ENCODE peak calls at places on chromosome 7, in seven cellular contexts. R is fibroblast of villous mesenchyme, Z is NT2/D1, T is upper lobe of right lung, Y is neural progenitor cell, W is AG04449, E is dorsolateral prefrontal cortex. F is an unnamed sample.

GRCh38 chr7:45188736-45189135 is 31.1 kb downstream of the RAMP3 start:
- DNase-seq in R (no peak), Z (no peak), T (peak), Y (no peak), W (no peak), E (no peak), F (no peak)

GRCh38 chr7:94769726-94770125 is 113.8 kb upstream of the SGCE start:
- DNase-seq in R (no peak), Z (no peak), T (no peak), Y (no peak), W (no peak), E (no peak), F (no peak)

GRCh38 chr7:94133460-94133859 is 129.3 kb upstream of the BET1 start:
- DNase-seq in R (peak), Z (peak), T (no peak), Y (no peak), W (no peak), E (no peak), F (no peak)

GRCh38 chr7:94190599-94191061 is 186.5 kb upstream of the BET1 start:
- DNase-seq in R (peak), Z (no peak), T (no peak), Y (no peak), W (peak), E (no peak), F (no peak)

GRCh38 chr7:142961973-142962913 is at the start of gene KEL:
- DNase-seq in R (no peak), Z (no peak), T (no peak), Y (no peak), W (no peak), E (no peak), F (no peak)

GRCh38 chr7:136869006-136869961 is 832 bp downstream of the CHRM2 start:
- DNase-seq in R (peak), Z (no peak), T (peak), Y (peak), W (no peak), E (no peak), F (no peak)

GRCh38 chr7:75830978-75831377 is 17.4 kb upstream of the CCL24 start:
- DNase-seq in R (no peak), Z (no peak), T (no peak), Y (no peak), W (no peak), E (no peak), F (no peak)

GRCh38 chr7:3095046-3095445 is 51.4 kb upstream of the CARD11 start:
- DNase-seq in R (no peak), Z (no peak), T (no peak), Y (no peak), W (no peak), E (no peak), F (no peak)

GRCh38 chr7:106964455-106964854 is 80.0 kb upstream of the PRKAR2B start:
- DNase-seq in R (no peak), Z (no peak), T (no peak), Y (no peak), W (no peak), E (no peak), F (no peak)

GRCh38 chr7:7931626-7932025 is 37.0 kb upstream of the GLCCI1 start:
- DNase-seq in R (no peak), Z (no peak), T (no peak), Y (no peak), W (no peak), E (no peak), F (no peak)

GRCh38 chr7:105876964-105877601 is 684 bp upstream of the ATXN7L1 start:
- DNase-seq in R (peak), Z (peak), T (peak), Y (peak), W (no peak), E (no peak), F (no peak)

GRCh38 chr7:118949031-118949430 is 724.5 kb downstream of the ANKRD7 start:
- DNase-seq in R (peak), Z (no peak), T (no peak), Y (no peak), W (no peak), E (no peak), F (no peak)

GRCh38 chr7:143892527-143893300 is 9.3 kb downstream of the TCAF1 start:
- DNase-seq in R (peak), Z (no peak), T (no peak), Y (peak), W (no peak), E (no peak), F (no peak)

GRCh38 chr7:34723866-34724490 is 66.0 kb downstream of the NPSR1 start:
- DNase-seq in R (no peak), Z (no peak), T (no peak), Y (no peak), W (no peak), E (no peak), F (no peak)

GRCh38 chr7:158266426-158266816 is 321.2 kb downstream of the PTPRN2 start:
- DNase-seq in R (no peak), Z (no peak), T (peak), Y (no peak), W (no peak), E (peak), F (no peak)

GRCh38 chr7:21938463-21938862 is 7.2 kb downstream of the CDCA7L start:
- DNase-seq in R (no peak), Z (no peak), T (no peak), Y (no peak), W (no peak), E (no peak), F (no peak)

GRCh38 chr7:119270045-119270464 is 1002.9 kb upstream of the KCND2 start:
- DNase-seq in R (peak), Z (peak), T (peak), Y (peak), W (peak), E (no peak), F (no peak)

GRCh38 chr7:132815696-132816334 is 239.5 kb upstream of the PLXNA4 start:
- DNase-seq in R (no peak), Z (no peak), T (no peak), Y (no peak), W (no peak), E (no peak), F (no peak)

GRCh38 chr7:155667241-155667849 is 22.9 kb downstream of the RBM33 start:
- DNase-seq in R (no peak), Z (no peak), T (no peak), Y (no peak), W (no peak), E (no peak), F (no peak)

GRCh38 chr7:103048833-103049232 is 25.8 kb downstream of the FBXL13 start:
- DNase-seq in R (peak), Z (no peak), T (no peak), Y (peak), W (no peak), E (no peak), F (no peak)

GRCh38 chr7:116089293-116089692 is 58.7 kb upstream of the TFEC start:
- DNase-seq in R (no peak), Z (no peak), T (no peak), Y (no peak), W (no peak), E (no peak), F (no peak)

GRCh38 chr7:3995187-3995586 is 686.9 kb upstream of the FOXK1 start:
- DNase-seq in R (no peak), Z (peak), T (no peak), Y (peak), W (no peak), E (no peak), F (no peak)

GRCh38 chr7:123660514-123661354 is 5.1 kb downstream of the LMOD2 start:
- DNase-seq in R (no peak), Z (no peak), T (no peak), Y (no peak), W (no peak), E (no peak), F (no peak)

GRCh38 chr7:99193527-99194214 is 14.2 kb downstream of the KPNA7 start:
- DNase-seq in R (peak), Z (no peak), T (no peak), Y (no peak), W (no peak), E (no peak), F (no peak)

GRCh38 chr7:12222889-12223579 is 11.9 kb downstream of the TMEM106B start:
- DNase-seq in R (no peak), Z (no peak), T (no peak), Y (no peak), W (no peak), E (no peak), F (no peak)

GRCh38 chr7:42351313-42351935 is 114.4 kb upstream of the GLI3 start:
- DNase-seq in R (peak), Z (no peak), T (no peak), Y (no peak), W (peak), E (no peak), F (no peak)

GRCh38 chr7:116259156-116259555 is 48.8 kb downstream of the TES start:
- DNase-seq in R (no peak), Z (no peak), T (no peak), Y (no peak), W (no peak), E (no peak), F (no peak)

GRCh38 chr7:96236198-96237039 is 85.5 kb downstream of the SLC25A13 start:
- DNase-seq in R (peak), Z (no peak), T (no peak), Y (no peak), W (peak), E (no peak), F (peak)

GRCh38 chr7:71633571-71634008 is 501.6 kb downstream of the GALNT17 start:
- DNase-seq in R (peak), Z (peak), T (no peak), Y (peak), W (peak), E (no peak), F (no peak)

GRCh38 chr7:157306836-157307533 is 29.8 kb upstream of the DNAJB6 start:
- DNase-seq in R (no peak), Z (no peak), T (no peak), Y (no peak), W (no peak), E (no peak), F (no peak)

GRCh38 chr7:22005151-22005550 is 59.5 kb upstream of the CDCA7L start:
- DNase-seq in R (no peak), Z (no peak), T (no peak), Y (no peak), W (no peak), E (no peak), F (no peak)

GRCh38 chr7:77368974-77369373 is 47.2 kb downstream of the GSAP start:
- DNase-seq in R (peak), Z (no peak), T (no peak), Y (no peak), W (no peak), E (no peak), F (no peak)

GRCh38 chr7:47291461-47292051 is 290.4 kb downstream of the TNS3 start:
- DNase-seq in R (peak), Z (no peak), T (no peak), Y (no peak), W (peak), E (no peak), F (peak)

DNA sequence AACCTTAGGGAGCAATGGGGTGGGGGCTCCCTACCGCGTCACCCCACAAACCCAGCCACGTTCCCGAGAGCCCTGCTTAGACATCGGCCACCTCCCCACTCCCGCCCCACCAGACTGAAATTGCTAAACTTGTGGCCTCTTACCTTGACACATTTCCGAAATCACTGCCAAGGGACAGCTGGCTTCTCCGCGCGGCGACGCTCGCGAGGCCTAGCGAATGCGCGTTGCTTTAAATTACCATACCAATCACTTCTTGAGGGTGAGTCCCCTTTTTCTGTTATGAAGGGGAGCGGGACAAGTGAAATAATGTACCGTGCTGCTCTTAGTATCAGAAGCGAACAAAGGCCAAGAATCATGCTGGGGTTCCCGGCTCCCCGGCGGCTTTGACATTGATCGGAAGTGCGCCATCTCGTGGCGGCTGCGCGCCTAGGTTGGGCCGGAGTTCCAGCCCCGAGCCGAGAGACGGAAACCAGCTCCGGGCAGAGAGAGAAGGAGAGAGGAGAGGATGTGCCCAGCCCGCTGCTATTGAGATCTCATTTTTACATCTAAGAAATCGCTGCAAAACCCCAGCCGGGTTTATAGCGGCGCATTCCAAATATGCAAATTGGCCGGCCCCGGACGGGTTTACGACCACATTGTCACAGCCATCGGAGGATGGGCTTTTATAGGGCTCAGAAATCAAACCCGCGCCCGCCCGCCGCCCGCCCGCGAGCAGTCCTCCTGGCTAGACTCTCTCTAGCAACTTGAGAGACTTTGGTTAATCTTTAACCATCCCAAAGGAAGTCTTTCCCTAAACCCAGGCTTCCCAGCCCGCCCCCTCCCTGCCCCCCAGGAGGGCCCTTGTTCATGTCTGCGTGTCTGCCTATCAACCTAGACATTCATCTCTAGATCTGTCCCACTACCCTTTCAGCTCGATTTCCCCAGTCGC is 5.3 kb downstream of the HOXA11 start:
- DNase-seq in R (peak), Z (no peak), T (peak), Y (peak), W (no peak), E (no peak), F (no peak)
- H3K4me3 ChIP-seq in R (peak), Z (no peak), T (no peak), Y (no peak), W (peak), E (no peak), F (peak)

DNA sequence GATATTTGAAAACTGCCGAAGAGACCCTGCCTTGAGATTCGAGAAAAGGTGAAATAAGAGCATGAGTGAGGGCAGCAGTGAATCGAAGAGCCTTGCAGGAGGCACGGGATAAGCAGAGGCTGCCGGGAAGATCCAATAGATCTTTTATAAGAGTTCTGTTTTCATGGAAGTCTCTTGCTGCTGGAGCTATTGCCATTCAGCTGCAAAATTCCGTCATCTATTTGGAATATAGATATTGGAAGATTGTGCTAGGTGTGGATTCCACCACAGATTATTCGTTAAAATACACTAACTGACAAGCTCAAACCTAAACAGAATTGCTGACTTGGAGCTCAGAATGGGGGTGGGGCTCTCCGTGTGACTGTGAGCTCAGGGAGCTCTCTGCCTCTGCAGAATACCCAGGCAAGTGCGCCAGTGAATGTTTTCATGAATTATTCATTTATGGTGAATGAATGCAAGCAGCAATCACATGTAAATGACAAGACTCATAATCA is 249.6 kb downstream of the TRIL start:
- DNase-seq in R (peak), Z (peak), T (no peak), Y (peak), W (no peak), E (peak), F (no peak)
- H3K4me3 ChIP-seq in R (peak), Z (no peak), T (no peak), Y (no peak), W (no peak), E (peak), F (peak)

DNA sequence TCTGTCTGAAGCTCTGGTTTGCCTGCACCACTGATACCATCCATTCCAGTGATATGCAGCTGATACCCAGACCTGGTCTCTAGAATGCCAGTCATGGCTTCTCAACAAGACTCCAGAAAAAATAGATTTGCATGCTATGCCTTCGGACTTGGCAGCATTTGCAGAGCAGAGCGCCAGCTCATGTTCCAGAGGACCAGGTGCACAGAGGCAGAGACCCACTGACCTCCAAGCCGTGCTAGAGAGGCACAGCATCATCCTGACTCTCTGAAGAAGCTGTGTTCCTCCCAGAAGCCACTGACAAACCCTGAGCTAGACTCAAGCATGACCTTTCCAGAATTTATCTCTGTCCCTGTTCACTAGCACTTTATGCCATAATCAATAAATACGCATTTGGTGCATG is 7.0 kb upstream of the PRKAG2 start:
- DNase-seq in R (no peak), Z (no peak), T (peak), Y (no peak), W (no peak), E (no peak), F (no peak)
- H3K4me3 ChIP-seq in R (no peak), Z (no peak), T (no peak), Y (no peak), W (no peak), E (no peak), F (no peak)

GRCh38 chr7:141073641-141074161 is at the start of gene TMEM178B:
- DNase-seq in R (no peak), Z (no peak), T (no peak), Y (peak), W (no peak), E (no peak), F (no peak)
- H3K4me3 ChIP-seq in R (peak), Z (peak), T (peak), Y (peak), W (peak), E (peak), F (peak)

DNA sequence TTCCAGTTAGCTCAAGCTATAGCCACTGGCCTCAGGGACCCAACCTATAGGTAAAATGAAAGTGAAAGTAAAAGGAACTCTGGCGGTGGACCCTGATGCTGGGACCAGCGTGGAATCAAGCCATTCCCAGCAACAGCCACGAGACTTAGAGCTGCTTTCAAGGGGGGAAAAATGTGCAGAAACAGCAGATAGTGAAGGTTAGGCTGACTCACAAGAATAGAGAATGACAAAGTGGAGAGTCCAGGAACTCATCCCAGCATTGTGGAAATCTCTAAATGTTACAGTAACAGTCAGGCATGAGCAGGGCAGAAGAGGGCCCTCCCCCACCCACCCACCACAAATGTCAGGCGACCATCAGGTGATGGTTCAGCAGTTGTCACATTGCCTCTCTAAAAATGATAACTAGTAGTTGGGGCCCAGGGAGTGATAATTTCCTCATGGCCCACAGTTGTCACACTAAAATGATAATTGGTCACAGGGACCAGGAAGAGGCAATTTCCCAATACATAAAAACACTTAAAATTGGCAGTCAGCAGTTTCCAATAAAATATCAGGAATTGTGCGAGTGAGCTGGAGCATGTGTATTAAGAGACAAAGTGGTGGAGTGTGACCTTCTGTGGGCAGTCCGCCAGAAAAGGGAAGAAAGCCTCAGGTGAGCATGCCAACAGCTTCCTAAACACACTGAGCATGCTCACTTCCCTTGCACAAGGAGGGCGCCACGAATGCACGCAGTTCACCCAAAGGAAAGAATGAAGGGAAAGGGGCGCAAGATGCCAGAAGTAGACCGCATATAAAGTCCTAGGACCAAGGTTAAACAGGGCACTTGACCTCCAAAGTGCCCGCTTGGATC is 129.8 kb upstream of the PPP1R3A start:
- DNase-seq in R (peak), Z (no peak), T (no peak), Y (no peak), W (no peak), E (no peak), F (no peak)
- H3K4me3 ChIP-seq in R (peak), Z (no peak), T (peak), Y (no peak), W (peak), E (no peak), F (peak)

DNA sequence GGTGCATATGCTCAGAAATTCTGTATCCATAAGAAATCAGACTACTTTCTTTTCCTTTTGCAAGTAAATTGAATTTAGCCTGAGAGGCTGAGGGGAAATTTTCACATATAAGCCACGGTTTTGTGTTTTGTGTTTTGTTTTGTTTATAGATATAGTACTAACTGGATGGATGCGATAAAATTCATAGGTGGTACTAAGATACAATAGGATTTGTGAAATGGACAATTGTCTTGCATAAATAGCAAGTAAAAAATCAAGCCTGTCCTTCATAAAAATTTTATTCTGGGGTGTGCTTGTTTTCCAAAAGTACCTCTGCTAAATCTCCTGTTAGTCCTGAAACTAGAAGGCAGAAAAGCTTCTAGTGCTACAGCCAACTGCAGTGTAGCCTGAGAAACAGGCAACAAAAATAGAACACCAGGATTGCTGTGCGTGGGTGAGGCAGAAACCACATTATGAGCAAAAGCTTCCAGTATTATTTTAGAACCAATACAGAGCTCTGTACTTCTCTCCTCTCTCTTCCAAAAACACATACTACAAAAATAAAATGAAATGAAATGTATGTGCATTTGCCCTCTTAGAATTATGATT is 634 bp upstream of the HDAC9 start:
- DNase-seq in R (peak), Z (no peak), T (no peak), Y (no peak), W (peak), E (no peak), F (no peak)
- H3K4me3 ChIP-seq in R (no peak), Z (no peak), T (peak), Y (peak), W (no peak), E (peak), F (peak)

GRCh38 chr7:128104109-128104742 is 73.0 kb upstream of the LRRC4 start:
- DNase-seq in R (peak), Z (no peak), T (no peak), Y (peak), W (no peak), E (peak), F (no peak)
- H3K4me3 ChIP-seq in R (peak), Z (peak), T (peak), Y (peak), W (peak), E (peak), F (peak)

F was measured in thoracic aorta.